ENCODE peak calls at places on chromosomes 1 and 21, in five cellular contexts. R is adrenal gland, G is fibroblast of lung, V is hepatocyte, C is cardiac muscle cell. T is an unnamed sample.

GRCh38 chr1:214590696-214591095 is 12.3 kb upstream of the CENPF start:
- DNase-seq in R (no peak), G (no peak), V (no peak), C (no peak), T (peak; percentile 46)

GRCh38 chr1:92990828-92991227 is 29.6 kb upstream of the DIPK1A start:
- DNase-seq in R (no peak), G (no peak), V (no peak), C (no peak), T (no peak)

GRCh38 chr1:231037585-231038517 is 2.2 kb downstream of the FAM89A start:
- DNase-seq in R (no peak), G (no peak), V (peak; percentile 23), C (peak; percentile 31), T (no peak)

GRCh38 chr21:41360072-41360821 is 1.6 kb upstream of the MX2 start:
- DNase-seq in R (no peak), G (peak; percentile 49), V (no peak), C (peak; percentile 83), T (peak; percentile 66)

GRCh38 chr1:19436716-19437476 is 48.4 kb downstream of the CAPZB start:
- DNase-seq in R (peak; percentile 80), G (peak; percentile 67), V (peak; percentile 69), C (peak; percentile 83), T (peak; percentile 6)

GRCh38 chr1:151837841-151838490 is 1.7 kb downstream of the C2CD4D start:
- DNase-seq in R (no peak), G (no peak), V (peak; percentile 64), C (peak; percentile 35), T (no peak)

GRCh38 chr1:204479387-204480136 is 15.0 kb downstream of the PIK3C2B start:
- DNase-seq in R (no peak), G (no peak), V (no peak), C (no peak), T (peak; percentile 75)

GRCh38 chr1:154193821-154194220 is 1.9 kb upstream of the TPM3 start:
- DNase-seq in R (no peak), G (no peak), V (no peak), C (peak; percentile 26), T (peak; percentile 62)

GRCh38 chr21:39184050-39184980 is 1.1 kb upstream of the PSMG1 start:
- DNase-seq in R (no peak), G (no peak), V (no peak), C (no peak), T (peak; percentile 25)

GRCh38 chr1:47533176-47534039 is 95.6 kb downstream of the FOXD2 start:
- DNase-seq in R (peak; percentile 40), G (peak; percentile 47), V (peak; percentile 75), C (peak; percentile 81), T (no peak)

GRCh38 chr1:176705585-176705984 is 242.6 kb downstream of the PAPPA2 start:
- DNase-seq in R (no peak), G (no peak), V (no peak), C (no peak), T (no peak)

GRCh38 chr1:113191579-113192076 is 118.6 kb downstream of the LRIG2 start:
- DNase-seq in R (no peak), G (no peak), V (no peak), C (no peak), T (peak; percentile 15)

GRCh38 chr21:15003463-15004135 is 61.2 kb downstream of the NRIP1 start:
- DNase-seq in R (peak; percentile 28), G (no peak), V (no peak), C (no peak), T (no peak)

GRCh38 chr1:110187139-110187890 is 22.8 kb upstream of the KCNC4 start:
- DNase-seq in R (no peak), G (no peak), V (no peak), C (peak; percentile 39), T (peak; percentile 63)

GRCh38 chr1:153583976-153584375 is 18.3 kb upstream of the S100A2 start:
- DNase-seq in R (no peak), G (no peak), V (no peak), C (no peak), T (no peak)

GRCh38 chr1:41802532-41803501 is 115.9 kb downstream of the HIVEP3 start:
- DNase-seq in R (peak; percentile 54), G (no peak), V (no peak), C (no peak), T (peak; percentile 31)

GRCh38 chr21:15063821-15064575 is 802 bp downstream of the NRIP1 start:
- DNase-seq in R (peak; percentile 61), G (peak; percentile 37), V (peak; percentile 64), C (peak; percentile 48), T (peak; percentile 48)

GRCh38 chr1:21762022-21762404 is 20.9 kb downstream of the USP48 start:
- DNase-seq in R (no peak), G (no peak), V (no peak), C (no peak), T (no peak)

GRCh38 chr1:21759182-21759581 is 23.8 kb downstream of the USP48 start:
- DNase-seq in R (no peak), G (no peak), V (no peak), C (no peak), T (no peak)

GRCh38 chr1:21761052-21761451 is 21.9 kb downstream of the USP48 start:
- DNase-seq in R (no peak), G (no peak), V (no peak), C (no peak), T (no peak)

GRCh38 chr1:21758614-21759013 is 24.3 kb downstream of the USP48 start:
- DNase-seq in R (no peak), G (no peak), V (no peak), C (no peak), T (no peak)

GRCh38 chr1:21759818-21760217 is 23.1 kb downstream of the USP48 start:
- DNase-seq in R (no peak), G (no peak), V (no peak), C (no peak), T (no peak)
- H3K4me1 ChIP-seq in R (peaks cover 17% of the 10 kb centered on the region), G (peaks cover 6% of the 10 kb centered on the region), V (no peaks in the 10 kb centered on the region), C (peaks cover 15% of the 10 kb centered on the region), T (peaks cover 16% of the 10 kb centered on the region)

GRCh38 chr1:28108006-28108405 is 19.6 kb upstream of the EYA3 start:
- DNase-seq in R (no peak), G (no peak), V (no peak), C (no peak), T (no peak)
- H3K4me1 ChIP-seq in R (no peaks in the 10 kb centered on the region), G (peaks cover 5% of the 10 kb centered on the region), V (no peaks in the 10 kb centered on the region), C (no peaks in the 10 kb centered on the region), T (peaks cover 45% of the 10 kb centered on the region)

GRCh38 chr1:75503221-75503974 is 107.5 kb downstream of the SLC44A5 start:
- DNase-seq in R (no peak), G (no peak), V (no peak), C (no peak), T (peak; percentile 13)
- H3K4me1 ChIP-seq in R (no peaks in the 10 kb centered on the region), G (no peaks in the 10 kb centered on the region), V (no peaks in the 10 kb centered on the region), C (no peaks in the 10 kb centered on the region), T (no peaks in the 10 kb centered on the region)

DNA sequence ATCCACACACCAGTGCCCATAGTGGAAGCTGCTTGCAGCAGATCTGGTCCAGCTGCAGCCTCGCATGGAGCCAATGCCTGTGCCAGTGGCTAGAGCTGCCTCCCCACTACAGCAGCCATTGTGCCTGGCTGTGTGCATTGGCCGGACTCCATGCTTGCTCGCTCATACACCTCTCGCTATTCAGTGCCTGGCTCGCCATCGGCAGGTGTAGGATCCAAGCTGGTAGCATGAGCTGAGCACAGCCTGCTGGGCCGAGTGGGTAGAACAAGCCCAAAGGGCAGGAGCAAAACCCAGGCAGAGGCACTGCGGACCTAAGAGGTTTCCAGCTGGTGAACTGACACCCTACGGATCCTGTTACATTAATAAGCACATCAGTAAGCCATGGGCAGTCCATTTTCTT is 1184.1 kb downstream of the AMY1C start:
- DNase-seq in R (no peak), G (no peak), V (no peak), C (no peak), T (no peak)
- H3K4me1 ChIP-seq in R (no peaks in the 10 kb centered on the region), G (no peaks in the 10 kb centered on the region), V (no peaks in the 10 kb centered on the region), C (no peaks in the 10 kb centered on the region), T (no peaks in the 10 kb centered on the region)

DNA sequence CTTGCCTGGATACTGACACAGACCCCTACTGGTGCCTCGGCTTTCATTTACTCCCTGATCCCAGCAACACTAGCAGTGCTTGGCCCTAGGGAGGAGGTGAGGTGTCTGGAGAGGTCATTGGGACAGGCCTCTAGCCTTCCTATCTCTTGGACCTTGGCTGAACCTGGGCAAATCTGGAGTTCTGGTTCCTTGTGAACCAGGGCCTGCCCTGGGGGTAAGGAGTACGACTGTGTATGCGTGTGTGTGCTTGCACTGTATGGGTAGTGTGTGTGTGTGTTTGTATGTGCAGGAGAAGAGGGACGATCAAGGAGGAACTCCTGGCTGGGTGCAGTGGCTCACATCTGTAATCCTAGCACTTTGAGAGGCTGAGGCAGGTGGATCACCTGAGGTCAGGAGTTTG is 252.7 kb upstream of the CSF3R start:
- DNase-seq in R (no peak), G (no peak), V (no peak), C (no peak), T (no peak)
- H3K4me1 ChIP-seq in R (no peaks in the 10 kb centered on the region), G (no peaks in the 10 kb centered on the region), V (no peaks in the 10 kb centered on the region), C (no peaks in the 10 kb centered on the region), T (no peaks in the 10 kb centered on the region)

DNA sequence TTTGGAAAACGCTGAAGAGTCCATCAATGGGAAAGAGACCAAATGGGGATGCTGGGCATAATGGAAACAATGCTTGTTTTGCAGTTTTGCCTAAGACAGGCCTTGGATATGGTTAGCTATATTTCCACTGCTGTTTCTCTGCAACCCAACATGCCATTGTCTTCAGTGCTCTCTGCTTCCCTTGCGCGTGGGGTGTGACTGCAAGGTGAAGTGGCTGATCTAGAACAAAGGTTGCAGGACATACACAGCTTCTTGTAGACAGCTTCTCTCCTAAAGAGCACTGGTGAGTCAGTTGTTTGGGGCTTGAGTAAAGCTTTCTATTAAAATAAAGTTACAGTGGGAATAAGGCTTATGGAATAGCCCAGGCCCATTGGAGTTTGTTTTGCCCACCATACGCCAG is 33.0 kb downstream of the RUNX1 start:
- DNase-seq in R (no peak), G (no peak), V (no peak), C (no peak), T (peak; percentile 46)
- H3K4me1 ChIP-seq in R (no peaks in the 10 kb centered on the region), G (no peaks in the 10 kb centered on the region), V (peaks cover 11% of the 10 kb centered on the region), C (peaks cover 6% of the 10 kb centered on the region), T (peaks cover 45% of the 10 kb centered on the region)

DNA sequence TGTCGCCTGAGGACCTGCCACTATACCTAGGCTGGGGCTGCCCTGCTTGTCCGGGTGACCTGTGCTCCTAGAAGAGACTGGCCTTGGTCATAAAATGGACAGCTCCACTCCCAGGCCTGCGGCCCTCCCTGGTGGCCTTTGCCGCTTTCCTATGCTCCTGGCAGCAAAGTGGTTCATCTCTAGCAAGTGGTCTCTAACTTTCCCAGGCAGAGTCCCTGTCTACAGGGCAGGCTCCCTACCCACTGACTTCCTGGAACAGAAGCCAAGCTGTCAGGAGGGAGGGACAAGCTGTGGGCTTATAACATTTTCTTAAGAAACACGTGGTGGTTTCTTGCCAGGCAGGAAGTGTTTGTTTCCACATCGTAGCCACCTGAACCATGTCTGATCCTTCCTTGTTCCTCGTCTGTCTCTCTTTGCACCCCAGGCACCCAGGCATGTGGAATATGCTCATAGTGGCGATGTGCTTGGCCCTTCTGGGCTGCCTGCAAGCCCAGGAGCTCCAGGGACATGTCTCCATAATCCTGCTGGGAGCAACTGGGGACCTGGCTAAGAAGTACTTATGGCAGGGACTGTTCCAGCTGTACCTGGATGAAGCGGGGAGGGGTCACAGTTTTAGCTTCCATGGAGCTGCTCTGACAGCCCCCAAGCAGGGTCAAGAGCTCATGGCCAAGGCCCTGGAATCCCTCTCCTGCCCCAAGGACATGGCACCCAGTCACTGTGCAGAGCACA is 10.1 kb downstream of the H6PD start:
- DNase-seq in R (no peak), G (no peak), V (no peak), C (peak; percentile 66), T (no peak)
- H3K4me1 ChIP-seq in R (peaks cover 78% of the 10 kb centered on the region), G (no peaks in the 10 kb centered on the region), V (peaks cover 36% of the 10 kb centered on the region), C (peaks cover 15% of the 10 kb centered on the region), T (no peaks in the 10 kb centered on the region)

T was measured in PC-3.